ENCODE peak calls at places on chromosomes 3 and 15, in seven cellular contexts. One of them, this sample, is unnamed. For H3K79me2, the result is how much of the 10 kb centered on the place peaks cover.

GRCh38 chr3:38117163-38117716 is 19.7 kb downstream of the ACAA1 start:
- DNase-seq in H9: no peak
- DNase-seq in astrocyte: no peak
- DNase-seq in HepG2: no peak
- DNase-seq in fibroblast of lung: no peak
- DNase-seq in endothelial cell of umbilical vein: no peak
- DNase-seq in PC-9: no peak
- DNase-seq in this sample: peak

GRCh38 chr3:98887684-98888083 is 13.8 kb downstream of the DCBLD2 start:
- DNase-seq in H9: no peak
- DNase-seq in astrocyte: no peak
- DNase-seq in HepG2: peak
- DNase-seq in fibroblast of lung: no peak
- DNase-seq in endothelial cell of umbilical vein: no peak
- DNase-seq in PC-9: no peak
- DNase-seq in this sample: no peak

GRCh38 chr3:176403531-176403930 is 793.8 kb downstream of the TBL1XR1 start:
- DNase-seq in H9: no peak
- DNase-seq in astrocyte: no peak
- DNase-seq in HepG2: no peak
- DNase-seq in fibroblast of lung: no peak
- DNase-seq in endothelial cell of umbilical vein: no peak
- DNase-seq in PC-9: no peak
- DNase-seq in this sample: peak

GRCh38 chr3:109927161-109927560 is 589.8 kb upstream of the DPPA4 start:
- DNase-seq in H9: no peak
- DNase-seq in astrocyte: peak
- DNase-seq in HepG2: peak
- DNase-seq in fibroblast of lung: peak
- DNase-seq in endothelial cell of umbilical vein: peak
- DNase-seq in PC-9: peak
- DNase-seq in this sample: peak

GRCh38 chr3:156973954-156974353 is 147.8 kb downstream of the LEKR1 start:
- DNase-seq in H9: no peak
- DNase-seq in astrocyte: no peak
- DNase-seq in HepG2: no peak
- DNase-seq in fibroblast of lung: no peak
- DNase-seq in endothelial cell of umbilical vein: no peak
- DNase-seq in PC-9: no peak
- DNase-seq in this sample: peak

GRCh38 chr3:129038121-129038855 is 22.3 kb upstream of the GP9 start:
- DNase-seq in H9: no peak
- DNase-seq in astrocyte: no peak
- DNase-seq in HepG2: no peak
- DNase-seq in fibroblast of lung: no peak
- DNase-seq in endothelial cell of umbilical vein: no peak
- DNase-seq in PC-9: no peak
- DNase-seq in this sample: no peak

GRCh38 chr3:56874269-56874668 is 72.5 kb upstream of the ARHGEF3 start:
- DNase-seq in H9: no peak
- DNase-seq in astrocyte: peak
- DNase-seq in HepG2: no peak
- DNase-seq in fibroblast of lung: no peak
- DNase-seq in endothelial cell of umbilical vein: no peak
- DNase-seq in PC-9: no peak
- DNase-seq in this sample: no peak

GRCh38 chr3:129245141-129245540 is 4.3 kb upstream of the COPG1 start:
- DNase-seq in H9: no peak
- DNase-seq in astrocyte: no peak
- DNase-seq in HepG2: no peak
- DNase-seq in fibroblast of lung: no peak
- DNase-seq in endothelial cell of umbilical vein: no peak
- DNase-seq in PC-9: no peak
- DNase-seq in this sample: peak

GRCh38 chr3:63791974-63792373 is 27.1 kb upstream of the C3orf49 start:
- DNase-seq in H9: no peak
- DNase-seq in astrocyte: peak
- DNase-seq in HepG2: no peak
- DNase-seq in fibroblast of lung: peak
- DNase-seq in endothelial cell of umbilical vein: no peak
- DNase-seq in PC-9: no peak
- DNase-seq in this sample: peak

GRCh38 chr3:149174901-149175300 is 45.5 kb downstream of the HPS3 start:
- DNase-seq in H9: no peak
- DNase-seq in astrocyte: peak
- DNase-seq in HepG2: no peak
- DNase-seq in fibroblast of lung: no peak
- DNase-seq in endothelial cell of umbilical vein: no peak
- DNase-seq in PC-9: no peak
- DNase-seq in this sample: peak

GRCh38 chr15:28986108-28986507 is 100.3 kb downstream of the APBA2 start:
- DNase-seq in H9: no peak
- DNase-seq in astrocyte: no peak
- DNase-seq in HepG2: no peak
- DNase-seq in fibroblast of lung: no peak
- DNase-seq in endothelial cell of umbilical vein: no peak
- DNase-seq in PC-9: no peak
- DNase-seq in this sample: no peak

GRCh38 chr15:78950343-78950742 is 5.5 kb upstream of the CTSH start:
- DNase-seq in H9: no peak
- DNase-seq in astrocyte: no peak
- DNase-seq in HepG2: peak
- DNase-seq in fibroblast of lung: no peak
- DNase-seq in endothelial cell of umbilical vein: no peak
- DNase-seq in PC-9: no peak
- DNase-seq in this sample: no peak

GRCh38 chr15:38474155-38474757 is 20.3 kb downstream of the FAM98B start:
- DNase-seq in H9: no peak
- DNase-seq in astrocyte: peak
- DNase-seq in HepG2: peak
- DNase-seq in fibroblast of lung: peak
- DNase-seq in endothelial cell of umbilical vein: peak
- DNase-seq in PC-9: peak
- DNase-seq in this sample: peak

GRCh38 chr3:36591959-36592358 is 172.4 kb downstream of the DCLK3 start:
- DNase-seq in H9: no peak
- DNase-seq in astrocyte: no peak
- DNase-seq in HepG2: no peak
- DNase-seq in fibroblast of lung: peak
- DNase-seq in endothelial cell of umbilical vein: no peak
- DNase-seq in PC-9: no peak
- DNase-seq in this sample: peak

GRCh38 chr3:171506743-171507319 is 46.6 kb upstream of the TNIK start:
- DNase-seq in H9: no peak
- DNase-seq in astrocyte: no peak
- DNase-seq in HepG2: no peak
- DNase-seq in fibroblast of lung: peak
- DNase-seq in endothelial cell of umbilical vein: no peak
- DNase-seq in PC-9: no peak
- DNase-seq in this sample: peak

GRCh38 chr3:64932666-64933342 is 245.0 kb upstream of the ADAMTS9 start:
- DNase-seq in H9: peak
- DNase-seq in astrocyte: no peak
- DNase-seq in HepG2: no peak
- DNase-seq in fibroblast of lung: no peak
- DNase-seq in endothelial cell of umbilical vein: no peak
- DNase-seq in PC-9: no peak
- DNase-seq in this sample: no peak
- H3K79me2 ChIP-seq in H9: under half
- H3K79me2 ChIP-seq in astrocyte: under half
- H3K79me2 ChIP-seq in HepG2: under half
- H3K79me2 ChIP-seq in fibroblast of lung: under half
- H3K79me2 ChIP-seq in endothelial cell of umbilical vein: under half
- H3K79me2 ChIP-seq in PC-9: under half
- H3K79me2 ChIP-seq in this sample: under half

GRCh38 chr15:84716036-84716732 is at the start of gene SEC11A:
- DNase-seq in H9: peak
- DNase-seq in astrocyte: peak
- DNase-seq in HepG2: peak
- DNase-seq in fibroblast of lung: peak
- DNase-seq in endothelial cell of umbilical vein: peak
- DNase-seq in PC-9: peak
- DNase-seq in this sample: peak

GRCh38 chr15:84725001-84725491 is 9.1 kb upstream of the SEC11A start:
- DNase-seq in H9: no peak
- DNase-seq in astrocyte: peak
- DNase-seq in HepG2: no peak
- DNase-seq in fibroblast of lung: no peak
- DNase-seq in endothelial cell of umbilical vein: peak
- DNase-seq in PC-9: peak
- DNase-seq in this sample: peak

GRCh38 chr15:84715442-84716035 is 400 bp downstream of the SEC11A start:
- DNase-seq in H9: no peak
- DNase-seq in astrocyte: peak
- DNase-seq in HepG2: no peak
- DNase-seq in fibroblast of lung: peak
- DNase-seq in endothelial cell of umbilical vein: peak
- DNase-seq in PC-9: peak
- DNase-seq in this sample: peak

GRCh38 chr15:84722628-84723027 is 6.7 kb upstream of the SEC11A start:
- DNase-seq in H9: no peak
- DNase-seq in astrocyte: no peak
- DNase-seq in HepG2: no peak
- DNase-seq in fibroblast of lung: no peak
- DNase-seq in endothelial cell of umbilical vein: no peak
- DNase-seq in PC-9: no peak
- DNase-seq in this sample: no peak

DNA sequence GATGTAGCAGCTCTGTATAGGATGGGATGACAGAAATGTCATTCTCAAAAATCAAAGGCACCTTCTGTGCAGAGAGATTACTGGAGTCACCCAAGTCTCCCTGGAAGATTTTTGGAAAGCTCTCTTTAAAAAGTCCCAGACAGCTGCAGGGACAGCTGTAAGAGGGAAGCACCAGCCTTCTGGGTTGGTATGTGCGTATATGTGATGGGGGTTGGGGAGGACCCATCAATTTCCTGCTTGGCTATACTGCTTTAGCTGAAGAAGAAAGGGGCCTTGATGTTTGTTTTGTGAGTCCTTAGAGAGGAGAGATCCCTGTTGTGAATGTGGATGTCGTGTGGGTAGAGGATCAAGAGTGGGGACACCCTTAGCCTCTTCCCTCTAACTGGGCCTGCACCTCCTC is 5.4 kb upstream of the SEC11A start:
- DNase-seq in H9: no peak
- DNase-seq in astrocyte: no peak
- DNase-seq in HepG2: no peak
- DNase-seq in fibroblast of lung: no peak
- DNase-seq in endothelial cell of umbilical vein: no peak
- DNase-seq in PC-9: no peak
- DNase-seq in this sample: no peak
- H3K27ac ChIP-seq in H9: no peak
- H3K27ac ChIP-seq in astrocyte: no peak
- H3K27ac ChIP-seq in HepG2: no peak
- H3K27ac ChIP-seq in fibroblast of lung: no peak
- H3K27ac ChIP-seq in endothelial cell of umbilical vein: no peak
- H3K27ac ChIP-seq in PC-9: no peak
- H3K27ac ChIP-seq in this sample: no peak

DNA sequence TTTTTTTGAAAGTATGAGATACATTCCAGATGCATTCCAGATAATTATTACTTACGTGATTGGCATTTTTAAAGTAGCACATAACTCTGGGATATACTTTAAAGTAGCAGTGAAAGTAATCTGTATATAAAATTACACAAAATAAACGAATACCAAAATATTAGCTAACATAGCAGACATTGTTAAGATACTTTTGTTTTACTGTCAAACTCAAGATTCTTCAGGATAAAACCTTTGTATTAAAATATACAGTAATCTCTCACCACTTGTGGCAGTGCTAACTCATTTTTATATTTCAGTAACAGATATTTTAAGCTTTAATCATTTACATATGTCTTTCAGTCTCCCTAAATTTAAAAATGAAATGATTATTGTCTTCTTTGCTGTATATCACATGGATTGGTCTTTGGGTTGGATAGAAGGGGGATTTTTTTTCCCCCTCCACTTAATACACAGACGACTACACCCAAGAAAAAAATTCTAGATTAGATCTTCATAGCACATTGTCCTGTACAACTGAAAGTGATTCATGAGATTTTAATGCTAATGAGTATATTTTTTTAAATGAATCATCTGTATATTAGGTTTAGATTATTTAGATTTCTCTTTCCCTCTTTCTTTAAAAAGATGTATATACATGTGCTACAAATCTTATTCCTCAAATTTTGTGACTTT is 24.6 kb upstream of the EBLN2 start:
- DNase-seq in H9: no peak
- DNase-seq in astrocyte: peak
- DNase-seq in HepG2: no peak
- DNase-seq in fibroblast of lung: no peak
- DNase-seq in endothelial cell of umbilical vein: peak
- DNase-seq in PC-9: no peak
- DNase-seq in this sample: peak
- H3K79me2 ChIP-seq in H9: half or more
- H3K79me2 ChIP-seq in astrocyte: half or more
- H3K79me2 ChIP-seq in HepG2: half or more
- H3K79me2 ChIP-seq in fibroblast of lung: half or more
- H3K79me2 ChIP-seq in endothelial cell of umbilical vein: half or more
- H3K79me2 ChIP-seq in PC-9: half or more
- H3K79me2 ChIP-seq in this sample: under half

GRCh38 chr15:22232675-22233074 is 152.3 kb downstream of the OR4M2 start:
- DNase-seq in H9: no peak
- DNase-seq in astrocyte: no peak
- DNase-seq in HepG2: no peak
- DNase-seq in fibroblast of lung: no peak
- DNase-seq in endothelial cell of umbilical vein: no peak
- DNase-seq in PC-9: no peak
- DNase-seq in this sample: no peak

GRCh38 chr15:22227411-22227810 is 147.1 kb downstream of the OR4M2 start:
- DNase-seq in H9: no peak
- DNase-seq in astrocyte: no peak
- DNase-seq in HepG2: no peak
- DNase-seq in fibroblast of lung: no peak
- DNase-seq in endothelial cell of umbilical vein: no peak
- DNase-seq in PC-9: no peak
- DNase-seq in this sample: no peak

GRCh38 chr15:22227961-22228762 is 147.8 kb downstream of the OR4M2 start:
- DNase-seq in H9: no peak
- DNase-seq in astrocyte: no peak
- DNase-seq in HepG2: no peak
- DNase-seq in fibroblast of lung: no peak
- DNase-seq in endothelial cell of umbilical vein: no peak
- DNase-seq in PC-9: no peak
- DNase-seq in this sample: no peak

GRCh38 chr15:22229971-22230815 is 149.9 kb downstream of the OR4M2 start:
- DNase-seq in H9: no peak
- DNase-seq in astrocyte: no peak
- DNase-seq in HepG2: no peak
- DNase-seq in fibroblast of lung: no peak
- DNase-seq in endothelial cell of umbilical vein: no peak
- DNase-seq in PC-9: no peak
- DNase-seq in this sample: no peak

DNA sequence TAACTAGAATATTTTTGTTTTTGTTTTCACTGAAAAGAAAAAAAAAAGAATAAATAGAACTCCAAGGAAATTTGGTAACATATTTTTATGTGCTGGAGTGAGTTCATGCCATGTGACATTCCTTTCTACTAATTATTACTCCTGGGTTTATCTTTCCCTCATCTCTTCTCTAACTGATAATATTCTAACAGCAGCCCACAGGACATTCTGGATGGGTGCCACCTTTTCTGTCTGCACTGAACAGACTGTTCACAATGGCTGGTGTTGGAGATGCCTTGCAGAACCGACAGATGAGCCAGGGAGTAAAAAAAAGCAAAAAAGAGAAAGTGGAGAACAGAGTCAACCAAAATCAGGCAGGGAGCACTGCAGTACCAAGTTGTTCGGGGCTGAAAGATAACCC is 151.3 kb downstream of the OR4M2 start:
- DNase-seq in H9: no peak
- DNase-seq in astrocyte: no peak
- DNase-seq in HepG2: no peak
- DNase-seq in fibroblast of lung: no peak
- DNase-seq in endothelial cell of umbilical vein: no peak
- DNase-seq in PC-9: no peak
- DNase-seq in this sample: no peak
- H3K27ac ChIP-seq in H9: no peak
- H3K27ac ChIP-seq in astrocyte: no peak
- H3K27ac ChIP-seq in HepG2: no peak
- H3K27ac ChIP-seq in fibroblast of lung: no peak
- H3K27ac ChIP-seq in endothelial cell of umbilical vein: no peak
- H3K27ac ChIP-seq in PC-9: no peak
- H3K27ac ChIP-seq in this sample: no peak